ENCODE peak calls at places on chromosome 4, in four cellular contexts. M, Z, R and T are unnamed samples.

GRCh38 chr4:6527259-6527658 is 47.7 kb upstream of the MAN2B2 start:
- DNase-seq in R (no peak), M (no peak), Z (no peak), T (no peak)

GRCh38 chr4:4673070-4673469 is 131.2 kb upstream of the STX18 start:
- DNase-seq in M (no peak), Z (no peak), R (no peak), T (no peak)

GRCh38 chr4:54400802-54401201 is 171.7 kb downstream of the PDGFRA start:
- DNase-seq in Z (no peak), R (no peak), M (no peak), T (no peak)

GRCh38 chr4:53929955-53930798 is 134.2 kb downstream of the CHIC2 start:
- DNase-seq in M (peak), Z (peak), R (peak), T (no peak)

GRCh38 chr4:164768516-164768915 is 14.6 kb downstream of the SMIM31 start:
- DNase-seq in M (no peak), Z (no peak), R (peak), T (no peak)

GRCh38 chr4:1477045-1477905 is 71.0 kb upstream of the NKX1-1 start:
- DNase-seq in M (no peak), Z (peak), R (no peak), T (no peak)

GRCh38 chr4:36758312-36758690 is 476.9 kb downstream of the DTHD1 start:
- DNase-seq in M (no peak), R (no peak), Z (no peak), T (no peak)

GRCh38 chr4:74926007-74926406 is 6.9 kb upstream of the PARM1 start:
- DNase-seq in M (no peak), Z (no peak), R (no peak), T (no peak)

GRCh38 chr4:101643201-101643600 is 147.3 kb upstream of the BANK1 start:
- DNase-seq in Z (no peak), M (no peak), R (no peak), T (no peak)

GRCh38 chr4:166198516-166198915 is 325.5 kb downstream of the TLL1 start:
- DNase-seq in M (no peak), Z (no peak), R (no peak), T (no peak)

GRCh38 chr4:170827562-170828260 is 738.0 kb upstream of the AADAT start:
- DNase-seq in Z (no peak), M (no peak), R (no peak), T (no peak)

GRCh38 chr4:10109995-10110670 is 6.5 kb downstream of the WDR1 start:
- DNase-seq in R (no peak), M (no peak), Z (no peak), T (no peak)

GRCh38 chr4:56106755-56107154 is 158.0 kb downstream of the CEP135 start:
- DNase-seq in R (no peak), Z (no peak), M (no peak), T (no peak)

GRCh38 chr4:5385741-5386251 is 322.6 kb downstream of the EVC2 start:
- DNase-seq in R (no peak), M (no peak), Z (no peak), T (no peak)

GRCh38 chr4:127139788-127140286 is 492.9 kb upstream of the INTU start:
- DNase-seq in R (no peak), Z (no peak), M (no peak), T (no peak)

GRCh38 chr4:26163425-26164362 is 157.1 kb upstream of the RBPJ start:
- DNase-seq in R (no peak), Z (no peak), M (no peak), T (no peak)